ENCODE peak calls at places on chromosomes 5 and 9, in ten cellular contexts. J is heart left ventricle, B is A549, Q is mammary epithelial cell, F is adrenal gland, X is H1, G is stomach, E is spleen, S is sigmoid colon, I is cardiac muscle cell. Z is an unnamed sample.

GRCh38 chr5:75138674-75139073 is 86.3 kb upstream of the GCNT4 start:
- DNase-seq in J (no peak), B (no peak), Q (no peak), F (no peak), X (no peak), G (no peak), E (no peak), S (no peak), I (no peak), Z (no peak)

GRCh38 chr9:101191723-101192122 is 163.2 kb downstream of the PLPPR1 start:
- DNase-seq in J (no peak), B (no peak), Q (no peak), F (no peak), X (no peak), G (no peak), E (no peak), S (no peak), I (no peak), Z (no peak)

GRCh38 chr9:36933676-36934215 is 100.3 kb downstream of the PAX5 start:
- DNase-seq in J (no peak), B (no peak), Q (no peak), F (no peak), X (no peak), G (peak; percentile 1), E (no peak), S (no peak), I (no peak), Z (no peak)

GRCh38 chr5:37557734-37558293 is 178.7 kb downstream of the WDR70 start:
- DNase-seq in J (no peak), B (no peak), Q (no peak), F (no peak), X (no peak), G (no peak), E (no peak), S (no peak), I (no peak), Z (no peak)

GRCh38 chr5:135386886-135387628 is 12.0 kb downstream of the MACROH2A1 start:
- DNase-seq in J (no peak), B (peak; percentile 69), Q (peak; percentile 91), F (no peak), X (no peak), G (peak; percentile 59), E (peak; percentile 80), S (no peak), I (no peak), Z (no peak)

GRCh38 chr9:114313186-114313585 is 9.7 kb upstream of the ORM1 start:
- DNase-seq in J (no peak), B (no peak), Q (no peak), F (peak; percentile 0), X (no peak), G (no peak), E (peak; percentile 1), S (no peak), I (no peak), Z (no peak)

GRCh38 chr5:152688561-152689274 is 283.6 kb upstream of the NMUR2 start:
- DNase-seq in J (no peak), B (peak; percentile 1), Q (peak; percentile 92), F (peak; percentile 40), X (no peak), G (no peak), E (no peak), S (no peak), I (no peak), Z (no peak)

GRCh38 chr5:122310886-122311285 is 1.2 kb upstream of the SNCAIP start:
- DNase-seq in J (no peak), B (no peak), Q (no peak), F (no peak), X (no peak), G (no peak), E (no peak), S (no peak), I (no peak), Z (no peak)

GRCh38 chr5:10246761-10247160 is 2.9 kb downstream of the ATPSCKMT start:
- DNase-seq in J (no peak), B (no peak), Q (peak; percentile 32), F (no peak), X (no peak), G (no peak), E (no peak), S (no peak), I (no peak), Z (no peak)

GRCh38 chr9:115944166-115944948 is 209.2 kb upstream of the PAPPA start:
- DNase-seq in J (peak; percentile 54), B (peak; percentile 88), Q (peak; percentile 98), F (peak; percentile 60), X (no peak), G (peak; percentile 45), E (no peak), S (peak; percentile 93), I (peak; percentile 2), Z (peak; percentile 81)

GRCh38 chr9:98108540-98109031 is 10.4 kb downstream of the TRIM14 start:
- DNase-seq in J (no peak), B (no peak), Q (no peak), F (no peak), X (no peak), G (no peak), E (no peak), S (no peak), I (no peak), Z (no peak)

GRCh38 chr9:98104445-98104881 is 14.6 kb downstream of the TRIM14 start:
- DNase-seq in J (no peak), B (no peak), Q (no peak), F (no peak), X (no peak), G (no peak), E (no peak), S (no peak), I (no peak), Z (peak; percentile 64)

GRCh38 chr9:98101868-98102273 is 17.2 kb downstream of the TRIM14 start:
- DNase-seq in J (no peak), B (no peak), Q (no peak), F (no peak), X (no peak), G (peak; percentile 45), E (peak; percentile 93), S (no peak), I (no peak), Z (peak; percentile 60)

GRCh38 chr9:98107926-98108325 is 11.1 kb downstream of the TRIM14 start:
- DNase-seq in J (no peak), B (no peak), Q (no peak), F (no peak), X (no peak), G (no peak), E (no peak), S (no peak), I (no peak), Z (no peak)

GRCh38 chr9:98105006-98105405 is 14.0 kb downstream of the TRIM14 start:
- DNase-seq in J (no peak), B (no peak), Q (no peak), F (no peak), X (no peak), G (no peak), E (no peak), S (no peak), I (no peak), Z (no peak)
- H3K4me1 ChIP-seq in J (no peaks in the 10 kb centered on the region), B (no peaks in the 10 kb centered on the region), Q (no peaks in the 10 kb centered on the region), F (peaks cover 7% of the 10 kb centered on the region), X (no peaks in the 10 kb centered on the region), G (peaks cover 5% of the 10 kb centered on the region), E (peaks cover 94% of the 10 kb centered on the region), S (no peaks in the 10 kb centered on the region), I (no peaks in the 10 kb centered on the region), Z (no peaks in the 10 kb centered on the region)

GRCh38 chr5:33313150-33313549 is 127.6 kb upstream of the TARS1 start:
- DNase-seq in J (no peak), B (peak; percentile 6), Q (peak; percentile 98), F (no peak), X (no peak), G (no peak), E (no peak), S (no peak), I (no peak), Z (no peak)

GRCh38 chr5:33315170-33315569 is 125.6 kb upstream of the TARS1 start:
- DNase-seq in J (no peak), B (no peak), Q (no peak), F (no peak), X (no peak), G (no peak), E (no peak), S (no peak), I (no peak), Z (no peak)

GRCh38 chr5:33310471-33310870 is 130.3 kb upstream of the TARS1 start:
- DNase-seq in J (no peak), B (no peak), Q (peak; percentile 85), F (no peak), X (no peak), G (no peak), E (no peak), S (no peak), I (no peak), Z (no peak)

GRCh38 chr5:33311893-33312292 is 128.9 kb upstream of the TARS1 start:
- DNase-seq in J (no peak), B (no peak), Q (peak; percentile 95), F (no peak), X (no peak), G (no peak), E (no peak), S (no peak), I (no peak), Z (no peak)

DNA sequence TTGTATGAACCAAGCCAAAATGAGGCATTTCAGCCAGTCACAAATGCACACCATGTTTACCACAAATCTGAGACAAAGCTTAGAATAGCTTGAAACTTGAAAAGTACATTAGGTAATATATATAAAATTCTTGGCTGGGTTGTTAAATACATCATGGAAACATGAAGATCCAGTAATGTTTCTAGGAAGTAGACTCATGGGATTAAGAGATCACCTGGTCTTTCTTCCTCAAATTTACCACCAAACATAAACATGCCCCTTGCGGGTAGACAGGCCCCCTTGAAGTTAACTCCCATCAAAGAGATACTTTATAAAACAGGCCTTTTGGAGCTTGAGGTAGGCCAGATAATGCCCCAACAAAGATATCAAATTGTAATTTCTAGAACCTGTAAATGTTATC is 128.1 kb upstream of the TARS1 start:
- DNase-seq in J (no peak), B (no peak), Q (no peak), F (no peak), X (no peak), G (no peak), E (no peak), S (no peak), I (no peak), Z (no peak)
- H3K4me1 ChIP-seq in J (no peaks in the 10 kb centered on the region), B (peaks cover 23% of the 10 kb centered on the region), Q (peaks cover 43% of the 10 kb centered on the region), F (peaks cover under 1% of the 10 kb centered on the region), X (no peaks in the 10 kb centered on the region), G (no peaks in the 10 kb centered on the region), E (no peaks in the 10 kb centered on the region), S (peaks cover 21% of the 10 kb centered on the region), I (no peaks in the 10 kb centered on the region), Z (no peaks in the 10 kb centered on the region)

DNA sequence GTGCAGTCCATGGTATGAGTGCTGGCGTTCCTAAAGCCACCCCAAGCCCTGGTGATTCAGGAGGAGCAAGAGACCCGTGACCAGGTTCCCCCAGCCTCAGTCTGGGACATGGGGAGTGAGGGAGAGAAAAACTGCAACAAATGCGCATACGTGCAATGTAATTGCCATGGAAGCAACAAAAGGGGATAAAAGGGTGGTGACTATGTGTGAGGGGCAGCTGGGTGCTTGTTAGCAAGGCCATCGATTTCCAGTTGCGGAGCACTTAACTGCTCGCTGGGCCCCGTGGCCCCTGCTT is 709 bp upstream of the SH3PXD2B start:
- DNase-seq in J (no peak), B (no peak), Q (no peak), F (no peak), X (no peak), G (no peak), E (no peak), S (no peak), I (no peak), Z (no peak)
- H3K4me1 ChIP-seq in J (peaks cover 51% of the 10 kb centered on the region), B (peaks cover 25% of the 10 kb centered on the region), Q (peaks cover 21% of the 10 kb centered on the region), F (peaks cover 43% of the 10 kb centered on the region), X (peaks cover 12% of the 10 kb centered on the region), G (peaks cover 15% of the 10 kb centered on the region), E (peaks cover 24% of the 10 kb centered on the region), S (peaks cover 38% of the 10 kb centered on the region), I (peaks cover 3% of the 10 kb centered on the region), Z (peaks cover 31% of the 10 kb centered on the region)

GRCh38 chr5:150579462-150580400 is 60.7 kb upstream of the SYNPO start:
- DNase-seq in J (no peak), B (no peak), Q (no peak), F (no peak), X (no peak), G (no peak), E (no peak), S (peak; percentile 52), I (no peak), Z (peak; percentile 53)
- H3K4me1 ChIP-seq in J (peaks cover 9% of the 10 kb centered on the region), B (peaks cover 4% of the 10 kb centered on the region), Q (no peaks in the 10 kb centered on the region), F (peaks cover 18% of the 10 kb centered on the region), X (no peaks in the 10 kb centered on the region), G (peaks cover 10% of the 10 kb centered on the region), E (no peaks in the 10 kb centered on the region), S (peaks cover 9% of the 10 kb centered on the region), I (peaks cover 14% of the 10 kb centered on the region), Z (no peaks in the 10 kb centered on the region)